ENCODE peak calls at places on chromosomes 12 and 14, in four cellular contexts. X is IMR-90, Z is mesenchymal stem cell, H is mesendoderm. D is an unnamed sample.

GRCh38 chr14:98909251-98909944 is 362.6 kb downstream of the BCL11B start:
- DNase-seq in H (no peak), X (no peak), Z (no peak), D (no peak)

GRCh38 chr14:79971330-79971729 is 240.0 kb downstream of the DIO2 start:
- DNase-seq in Z (peak; percentile 62), H (no peak), X (peak; percentile 87), D (no peak)

GRCh38 chr12:49543914-49544815 is 5.3 kb downstream of the KCNH3 start:
- DNase-seq in H (peak; percentile 41), Z (no peak), X (no peak), D (no peak)

GRCh38 chr14:94043111-94043755 is 17.1 kb downstream of the OTUB2 start:
- DNase-seq in Z (no peak), X (peak; percentile 68), H (no peak), D (no peak)

GRCh38 chr12:1360812-1361211 is 233.6 kb downstream of the FBXL14 start:
- DNase-seq in X (peak; percentile 91), H (peak; percentile 69), Z (peak; percentile 37), D (no peak)

GRCh38 chr12:57372233-57372632 is 58.6 kb downstream of the R3HDM2 start:
- DNase-seq in X (peak; percentile 78), Z (no peak), H (no peak), D (no peak)

GRCh38 chr12:15738438-15739015 is 50.7 kb downstream of the EPS8 start:
- DNase-seq in H (no peak), X (no peak), Z (no peak), D (no peak)

GRCh38 chr12:69042970-69043369 is 110.0 kb upstream of the CPM start:
- DNase-seq in Z (no peak), X (no peak), H (no peak), D (no peak)

GRCh38 chr14:31968107-31968810 is 108.8 kb upstream of the ARHGAP5 start:
- DNase-seq in H (no peak), Z (peak; percentile 75), X (peak; percentile 45), D (no peak)

GRCh38 chr12:65876898-65877721 is 52.8 kb downstream of the HMGA2 start:
- DNase-seq in Z (peak; percentile 60), H (peak; percentile 90), X (no peak), D (peak; percentile 30)

GRCh38 chr12:62647586-62647985 is 181.0 kb downstream of the MON2 start:
- DNase-seq in Z (no peak), H (no peak), X (no peak), D (no peak)

GRCh38 chr14:35687335-35687939 is 121.7 kb downstream of the RALGAPA1 start:
- DNase-seq in Z (peak; percentile 63), H (peak; percentile 47), X (peak; percentile 68), D (peak; percentile 35)

GRCh38 chr14:68692916-68693771 is 99.7 kb downstream of the ZFP36L1 start:
- DNase-seq in X (peak; percentile 82), H (no peak), Z (peak; percentile 91), D (no peak)

GRCh38 chr14:64704145-64704742 is at the start of gene PLEKHG3:
- DNase-seq in Z (peak; percentile 85), X (peak; percentile 69), H (peak; percentile 94), D (peak; percentile 76)

GRCh38 chr12:2640709-2641108 is 154.1 kb upstream of the FKBP4 start:
- DNase-seq in H (peak; percentile 76), Z (peak; percentile 96), X (peak; percentile 99), D (no peak)

GRCh38 chr14:89833120-89833521 is 121.4 kb downstream of the EFCAB11 start:
- DNase-seq in H (no peak), Z (no peak), X (no peak), D (no peak)

GRCh38 chr14:80381964-80382363 is 170.7 kb upstream of the DIO2 start:
- DNase-seq in H (no peak), X (no peak), Z (no peak), D (no peak)

GRCh38 chr14:53900499-53900898 is 56.1 kb downstream of the BMP4 start:
- DNase-seq in X (no peak), Z (peak; percentile 92), H (no peak), D (no peak)

GRCh38 chr14:30243805-30244204 is 315.2 kb upstream of the G2E3 start:
- DNase-seq in H (no peak), Z (no peak), X (peak; percentile 85), D (no peak)

GRCh38 chr12:1619599-1619998 is 9.4 kb upstream of the WNT5B start:
- DNase-seq in Z (no peak), X (no peak), H (no peak), D (no peak)

GRCh38 chr12:110704750-110705149 is 15.8 kb upstream of the HVCN1 start:
- DNase-seq in X (no peak), Z (no peak), H (peak; percentile 64), D (no peak)

GRCh38 chr14:105158804-105159203 is 9.8 kb downstream of the JAG2 start:
- DNase-seq in H (no peak), X (no peak), Z (no peak), D (no peak)

GRCh38 chr12:69022674-69023073 is 89.7 kb upstream of the CPM start:
- DNase-seq in X (peak; percentile 25), H (no peak), Z (no peak), D (no peak)

DNA sequence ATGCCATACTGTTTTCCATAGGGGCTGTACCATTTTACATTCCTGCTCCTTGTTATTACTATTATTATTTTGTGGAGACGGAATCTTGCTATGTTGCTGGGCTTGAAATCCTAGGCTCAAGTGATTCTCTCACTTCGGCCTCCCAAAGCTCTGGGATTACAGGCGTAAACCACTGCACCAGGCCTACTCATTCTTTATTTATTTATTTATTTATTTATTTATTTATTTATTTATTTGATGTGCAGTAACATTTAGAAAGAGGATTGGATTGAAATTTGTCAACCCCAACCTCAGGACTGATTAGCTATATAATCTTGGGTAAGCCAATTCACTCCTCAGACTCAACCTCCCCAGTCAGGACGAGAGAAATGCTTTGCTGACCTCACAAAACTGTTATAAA is 107.9 kb downstream of the VEZT start:
- DNase-seq in Z (no peak), X (no peak), H (no peak), D (no peak)
- H3K4me2 ChIP-seq in Z (no peak overlapping the region), X (no peak overlapping the region), H (no peak overlapping the region), D (no peak overlapping the region)

DNA sequence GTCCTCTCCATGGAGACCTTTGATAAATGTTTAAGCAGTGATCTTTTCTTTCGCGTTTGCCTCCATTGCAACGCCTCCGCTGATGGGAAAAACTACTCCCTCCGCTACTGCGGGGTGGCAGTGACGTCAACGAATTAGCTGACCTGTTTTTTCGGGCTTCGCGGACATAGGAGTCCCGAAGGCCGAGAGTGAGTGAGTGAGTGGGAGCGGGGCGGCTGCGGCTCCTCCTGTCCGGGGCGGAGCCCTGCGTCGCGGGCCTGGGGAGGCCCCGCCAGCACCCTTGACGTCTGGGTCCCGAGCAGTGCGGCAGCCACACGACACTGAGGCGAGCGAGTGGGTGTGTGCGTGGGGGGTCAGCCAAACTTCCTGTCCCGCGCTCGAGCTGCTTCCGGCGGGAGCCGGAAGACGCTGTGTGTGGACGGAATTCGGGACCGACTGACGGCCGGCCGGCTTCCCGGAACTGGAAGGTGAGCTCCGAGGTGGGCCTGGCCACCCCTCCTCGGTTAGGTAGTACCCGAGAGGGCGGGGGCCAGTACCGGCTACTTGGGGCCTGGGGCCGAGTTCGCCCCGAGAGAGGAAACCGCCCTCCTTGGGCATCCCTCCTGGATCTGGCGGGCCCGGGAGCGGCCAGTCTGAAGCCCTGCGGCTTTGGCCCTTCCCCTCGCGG is at the start of gene ZNF410:
- DNase-seq in H (peak; percentile 96), X (peak; percentile 98), Z (peak; percentile 99), D (peak; percentile 81)
- H4K8ac ChIP-seq in H (peak within 1 kb of the TSS; percentile 96), X (peak within 1 kb of the TSS; percentile 86), Z (peak within 1 kb of the TSS; percentile 87), D (no peak within 1 kb of the TSS)

GRCh38 chr12:88308825-88309224 is 166.7 kb downstream of the TMTC3 start:
- DNase-seq in H (no peak), Z (peak; percentile 64), X (peak; percentile 95), D (no peak)

GRCh38 chr12:88306471-88307069 is 164.5 kb downstream of the TMTC3 start:
- DNase-seq in Z (no peak), H (no peak), X (no peak), D (no peak)

GRCh38 chr12:88310069-88310468 is 168.0 kb downstream of the TMTC3 start:
- DNase-seq in X (peak; percentile 88), H (no peak), Z (peak; percentile 81), D (no peak)

GRCh38 chr12:88310666-88311065 is 168.6 kb downstream of the TMTC3 start:
- DNase-seq in Z (no peak), H (no peak), X (no peak), D (no peak)

DNA sequence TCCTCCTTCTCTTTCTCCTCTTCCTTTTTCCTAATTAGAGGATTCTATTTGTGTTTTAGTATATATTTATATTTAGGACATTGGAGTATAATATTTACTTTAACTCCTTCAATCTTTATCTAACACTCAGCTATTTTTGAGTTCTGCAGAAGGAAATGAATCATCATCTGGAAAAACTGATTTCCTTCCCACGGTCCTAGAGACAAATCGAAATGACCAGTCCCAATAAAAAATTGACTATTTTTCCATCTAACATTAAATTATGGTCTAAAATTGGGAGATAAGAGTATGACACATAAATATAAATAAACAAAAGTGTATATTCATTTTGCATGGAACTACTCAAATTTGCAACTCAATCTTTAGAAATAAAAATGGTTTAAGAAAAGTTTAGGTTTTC is 167.4 kb downstream of the TMTC3 start:
- DNase-seq in H (no peak), Z (peak; percentile 75), X (peak; percentile 83), D (no peak)
- H3K4me2 ChIP-seq in H (no peak overlapping the region), Z (no peak overlapping the region), X (peak overlapping the region; percentile 74), D (no peak overlapping the region)

GRCh38 chr12:93570552-93571359 is 1.7 kb upstream of the SOCS2 start:
- DNase-seq in Z (peak; percentile 94), H (peak; percentile 97), X (peak; percentile 92), D (peak; percentile 90)

GRCh38 chr12:93571360-93571853 is 1.1 kb upstream of the SOCS2 start:
- DNase-seq in H (peak; percentile 96), X (peak; percentile 55), Z (peak; percentile 59), D (peak; percentile 65)

GRCh38 chr12:93573552-93574223 is 1.2 kb downstream of the SOCS2 start:
- DNase-seq in Z (peak; percentile 50), H (peak; percentile 40), X (peak; percentile 69), D (peak; percentile 18)

GRCh38 chr12:93571854-93572711 is at the start of gene SOCS2:
- DNase-seq in Z (peak; percentile 38), X (peak; percentile 21), H (peak; percentile 87), D (peak; percentile 56)

DNA sequence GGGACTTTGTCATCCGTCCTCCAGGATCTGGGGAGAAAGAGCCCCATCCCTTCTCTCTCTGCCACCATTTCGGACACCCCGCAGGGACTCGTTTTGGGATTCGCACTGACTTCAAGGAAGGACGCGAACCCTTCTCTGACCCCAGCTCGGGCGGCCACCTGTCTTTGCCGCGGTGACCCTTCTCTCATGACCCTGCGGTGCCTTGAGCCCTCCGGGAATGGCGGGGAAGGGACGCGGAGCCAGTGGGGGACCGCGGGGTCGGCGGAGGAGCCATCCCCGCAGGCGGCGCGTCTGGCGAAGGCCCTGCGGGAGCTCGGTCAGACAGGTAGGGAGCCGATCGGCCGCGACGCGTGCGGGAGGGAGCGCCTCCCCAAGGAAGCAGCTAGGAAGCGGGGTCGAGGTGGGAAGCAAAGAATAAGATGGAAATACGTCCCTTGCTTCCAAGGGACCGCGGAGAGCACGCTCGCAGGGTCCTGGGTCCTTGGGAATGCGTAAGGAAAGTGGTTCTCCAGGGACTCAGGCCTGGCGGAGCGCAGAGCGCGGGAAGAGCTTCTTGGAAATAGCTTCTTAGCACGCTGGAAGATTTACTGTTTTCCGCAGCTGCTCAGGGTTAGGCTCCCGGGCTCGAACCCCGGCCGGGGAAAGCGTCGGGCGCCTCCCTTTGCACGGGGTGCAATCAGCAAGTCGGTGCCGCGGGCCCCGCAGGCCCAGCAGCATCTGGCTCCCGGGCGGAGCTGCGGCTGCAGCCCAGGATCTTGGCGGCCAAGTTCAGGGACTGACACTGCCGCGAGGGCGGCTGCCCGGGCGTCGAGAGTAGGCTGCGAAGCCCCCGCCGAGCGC is 457 bp downstream of the SOCS2 start:
- DNase-seq in X (peak; percentile 23), H (peak; percentile 79), Z (peak; percentile 51), D (peak; percentile 9)
- H4K8ac ChIP-seq in X (peak overlapping the region; percentile 26), H (no peak overlapping the region), Z (no peak overlapping the region), D (no peak overlapping the region)